ENCODE peak calls at places on chromosomes 7 and 10, in ten cellular contexts. O is iPS DF 19.7; Z is stimulated activated CD4-positive, alpha-beta T cell treated with anti-CD3 and anti-CD28 coated beads, Interleukin-12 subunit alpha, Interleukin-12 subunit beta, amount 100 ng/mL, for 4 hours; Q is fibroblast of the conjunctiva; K is kidney epithelial cell; N is nephron progenitor cell; P is lower leg skin; H is progenitor cell of endocrine pancreas; C is left ventricle myocardium superior; M is activated CD8-positive, alpha-beta memory T cell treated with anti-CD3 and anti-CD28 coated beads, Interleukin-2, amount 50 U/mL, for 48 hours. R is an unnamed sample.

GRCh38 chr7:75776295-75776971 is 4.4 kb upstream of the CCL26 start:
- DNase-seq in C (no peak), O (no peak), H (no peak), Z (peak; percentile 36), K (peak; percentile 18), M (peak; percentile 61), Q (peak; percentile 35), P (no peak), N (no peak), R (no peak)

GRCh38 chr7:129072410-129073063 is 17.6 kb upstream of the TNPO3 start:
- DNase-seq in K (no peak), C (no peak), O (no peak), Z (no peak), N (no peak), H (no peak), P (no peak), Q (no peak), M (no peak), R (no peak)

GRCh38 chr10:45581497-45582385 is 90.8 kb downstream of the ZFAND4 start:
- DNase-seq in Z (no peak), N (no peak), C (no peak), H (no peak), P (no peak), O (no peak), M (no peak), K (no peak), Q (no peak), R (no peak)

GRCh38 chr10:68154211-68154497 is 44.9 kb downstream of the MYPN start:
- DNase-seq in H (no peak), Z (no peak), P (no peak), K (no peak), N (peak; percentile 7), O (no peak), C (peak; percentile 66), M (no peak), Q (peak; percentile 33), R (no peak)

GRCh38 chr7:139105037-139105382 is 4.5 kb downstream of the ZC3HAV1 start:
- DNase-seq in Q (no peak), K (no peak), P (no peak), O (no peak), C (no peak), N (no peak), H (no peak), Z (no peak), M (no peak), R (no peak)

GRCh38 chr7:19107392-19108147 is 9.9 kb downstream of the TWIST1 start:
- DNase-seq in Q (peak; percentile 67), M (no peak), K (no peak), C (peak; percentile 30), H (no peak), O (no peak), N (peak; percentile 50), Z (no peak), P (peak; percentile 64), R (no peak)

GRCh38 chr10:127563718-127564553 is 14.8 kb downstream of the NPS start:
- DNase-seq in H (peak; percentile 30), Z (peak; percentile 28), Q (no peak), P (no peak), N (peak; percentile 59), C (no peak), K (no peak), M (peak; percentile 75), O (no peak), R (peak; percentile 15)

GRCh38 chr7:153193144-153193595 is 433.6 kb downstream of the ACTR3B start:
- DNase-seq in H (peak; percentile 32), P (no peak), O (no peak), M (peak; percentile 57), Q (no peak), K (no peak), N (peak; percentile 58), Z (no peak), C (peak; percentile 34), R (peak; percentile 41)

GRCh38 chr7:55365103-55365679 is at the start of gene LANCL2:
- DNase-seq in P (peak; percentile 30), M (peak; percentile 78), H (no peak), K (no peak), Z (peak; percentile 46), N (peak; percentile 60), O (no peak), C (no peak), Q (peak; percentile 22), R (peak; percentile 64)

GRCh38 chr7:93043393-93043985 is 74.3 kb downstream of the SAMD9 start:
- DNase-seq in Z (no peak), M (no peak), Q (peak; percentile 56), P (no peak), K (peak; percentile 44), N (peak; percentile 74), H (no peak), O (no peak), C (peak; percentile 33), R (no peak)

GRCh38 chr10:70931168-70931805 is 42.9 kb upstream of the PCBD1 start:
- DNase-seq in O (no peak), K (peak; percentile 80), M (no peak), P (no peak), C (peak; percentile 26), N (no peak), H (no peak), Q (no peak), Z (no peak), R (no peak)

GRCh38 chr7:2487586-2488271 is 11.5 kb upstream of the GRIFIN start:
- DNase-seq in N (no peak), K (no peak), H (no peak), M (no peak), P (no peak), C (peak; percentile 82), O (no peak), Q (no peak), Z (no peak), R (no peak)